ENCODE peak calls at places on chromosomes 13 and 19, in seven cellular contexts. One of them, this sample, is unnamed.

GRCh38 chr19:48815870-48816501 is 5.2 kb upstream of the BCAT2 start:
- DNase-seq in fibroblast of pulmonary artery: no peak
- DNase-seq in testis: peak; percentile 43
- DNase-seq in mucosa of descending colon: no peak
- DNase-seq in HFF-Myc: no peak
- DNase-seq in thoracic aorta: no peak
- DNase-seq in left ventricle myocardium inferior: no peak
- DNase-seq in this sample: no peak

GRCh38 chr19:46748325-46749109 is 2.3 kb upstream of the STRN4 start:
- DNase-seq in fibroblast of pulmonary artery: peak; percentile 79
- DNase-seq in testis: peak; percentile 88
- DNase-seq in mucosa of descending colon: peak; percentile 87
- DNase-seq in HFF-Myc: no peak
- DNase-seq in thoracic aorta: no peak
- DNase-seq in left ventricle myocardium inferior: peak; percentile 59
- DNase-seq in this sample: no peak

GRCh38 chr13:46184277-46184699 is 2.3 kb upstream of the LCP1 start:
- DNase-seq in fibroblast of pulmonary artery: peak; percentile 19
- DNase-seq in testis: peak; percentile 49
- DNase-seq in mucosa of descending colon: peak; percentile 61
- DNase-seq in HFF-Myc: no peak
- DNase-seq in thoracic aorta: no peak
- DNase-seq in left ventricle myocardium inferior: peak; percentile 22
- DNase-seq in this sample: no peak

GRCh38 chr19:47152632-47153031 is 22.0 kb downstream of the SAE1 start:
- DNase-seq in fibroblast of pulmonary artery: no peak
- DNase-seq in testis: no peak
- DNase-seq in mucosa of descending colon: peak; percentile 41
- DNase-seq in HFF-Myc: no peak
- DNase-seq in thoracic aorta: no peak
- DNase-seq in left ventricle myocardium inferior: no peak
- DNase-seq in this sample: no peak

GRCh38 chr13:79056706-79057105 is 349.3 kb downstream of the RBM26 start:
- DNase-seq in fibroblast of pulmonary artery: no peak
- DNase-seq in testis: no peak
- DNase-seq in mucosa of descending colon: no peak
- DNase-seq in HFF-Myc: no peak
- DNase-seq in thoracic aorta: no peak
- DNase-seq in left ventricle myocardium inferior: no peak
- DNase-seq in this sample: no peak

GRCh38 chr13:43129511-43130130 is 106.2 kb downstream of the DNAJC15 start:
- DNase-seq in fibroblast of pulmonary artery: no peak
- DNase-seq in testis: no peak
- DNase-seq in mucosa of descending colon: no peak
- DNase-seq in HFF-Myc: no peak
- DNase-seq in thoracic aorta: no peak
- DNase-seq in left ventricle myocardium inferior: no peak
- DNase-seq in this sample: no peak

GRCh38 chr13:75120071-75120470 is 361.9 kb downstream of the TBC1D4 start:
- DNase-seq in fibroblast of pulmonary artery: no peak
- DNase-seq in testis: no peak
- DNase-seq in mucosa of descending colon: no peak
- DNase-seq in HFF-Myc: no peak
- DNase-seq in thoracic aorta: no peak
- DNase-seq in left ventricle myocardium inferior: no peak
- DNase-seq in this sample: no peak

GRCh38 chr13:44760434-44760833 is 184.3 kb upstream of the TSC22D1 start:
- DNase-seq in fibroblast of pulmonary artery: no peak
- DNase-seq in testis: no peak
- DNase-seq in mucosa of descending colon: no peak
- DNase-seq in HFF-Myc: no peak
- DNase-seq in thoracic aorta: no peak
- DNase-seq in left ventricle myocardium inferior: no peak
- DNase-seq in this sample: no peak

GRCh38 chr13:42971670-42972355 is 20.2 kb downstream of the EPSTI1 start:
- DNase-seq in fibroblast of pulmonary artery: peak; percentile 41
- DNase-seq in testis: no peak
- DNase-seq in mucosa of descending colon: no peak
- DNase-seq in HFF-Myc: no peak
- DNase-seq in thoracic aorta: no peak
- DNase-seq in left ventricle myocardium inferior: no peak
- DNase-seq in this sample: no peak

GRCh38 chr13:49784886-49785570 is 7.5 kb downstream of the KPNA3 start:
- DNase-seq in fibroblast of pulmonary artery: no peak
- DNase-seq in testis: no peak
- DNase-seq in mucosa of descending colon: no peak
- DNase-seq in HFF-Myc: no peak
- DNase-seq in thoracic aorta: no peak
- DNase-seq in left ventricle myocardium inferior: no peak
- DNase-seq in this sample: no peak

GRCh38 chr13:99830931-99831330 is 140.6 kb downstream of the ZIC5 start:
- DNase-seq in fibroblast of pulmonary artery: no peak
- DNase-seq in testis: no peak
- DNase-seq in mucosa of descending colon: no peak
- DNase-seq in HFF-Myc: no peak
- DNase-seq in thoracic aorta: no peak
- DNase-seq in left ventricle myocardium inferior: no peak
- DNase-seq in this sample: no peak
- TF ChIP-seq CTCF in fibroblast of pulmonary artery: no peak
- TF ChIP-seq CTCF in testis: no peak
- TF ChIP-seq CTCF in mucosa of descending colon: no peak
- TF ChIP-seq CTCF in HFF-Myc: no peak
- TF ChIP-seq CTCF in thoracic aorta: no peak
- TF ChIP-seq CTCF in left ventricle myocardium inferior: no peak
- TF ChIP-seq CTCF in this sample: no peak

GRCh38 chr13:73074101-73074500 is 15.3 kb downstream of the KLF5 start:
- DNase-seq in fibroblast of pulmonary artery: peak; percentile 17
- DNase-seq in testis: no peak
- DNase-seq in mucosa of descending colon: no peak
- DNase-seq in HFF-Myc: no peak
- DNase-seq in thoracic aorta: no peak
- DNase-seq in left ventricle myocardium inferior: no peak
- DNase-seq in this sample: no peak

GRCh38 chr13:73072501-73072900 is 13.7 kb downstream of the KLF5 start:
- DNase-seq in fibroblast of pulmonary artery: no peak
- DNase-seq in testis: no peak
- DNase-seq in mucosa of descending colon: no peak
- DNase-seq in HFF-Myc: no peak
- DNase-seq in thoracic aorta: no peak
- DNase-seq in left ventricle myocardium inferior: no peak
- DNase-seq in this sample: no peak

GRCh38 chr13:73069206-73069815 is 10.5 kb downstream of the KLF5 start:
- DNase-seq in fibroblast of pulmonary artery: peak; percentile 16
- DNase-seq in testis: no peak
- DNase-seq in mucosa of descending colon: no peak
- DNase-seq in HFF-Myc: no peak
- DNase-seq in thoracic aorta: no peak
- DNase-seq in left ventricle myocardium inferior: no peak
- DNase-seq in this sample: no peak

GRCh38 chr13:73073050-73073449 is 14.2 kb downstream of the KLF5 start:
- DNase-seq in fibroblast of pulmonary artery: peak; percentile 9
- DNase-seq in testis: no peak
- DNase-seq in mucosa of descending colon: no peak
- DNase-seq in HFF-Myc: no peak
- DNase-seq in thoracic aorta: no peak
- DNase-seq in left ventricle myocardium inferior: no peak
- DNase-seq in this sample: no peak

GRCh38 chr13:73070451-73070850 is 11.6 kb downstream of the KLF5 start:
- DNase-seq in fibroblast of pulmonary artery: no peak
- DNase-seq in testis: no peak
- DNase-seq in mucosa of descending colon: no peak
- DNase-seq in HFF-Myc: no peak
- DNase-seq in thoracic aorta: no peak
- DNase-seq in left ventricle myocardium inferior: no peak
- DNase-seq in this sample: no peak
- H3K4me3 ChIP-seq in fibroblast of pulmonary artery: no peak overlapping the region
- H3K4me3 ChIP-seq in testis: no peak overlapping the region
- H3K4me3 ChIP-seq in mucosa of descending colon: no peak overlapping the region
- H3K4me3 ChIP-seq in HFF-Myc: no peak overlapping the region
- H3K4me3 ChIP-seq in thoracic aorta: no peak overlapping the region
- H3K4me3 ChIP-seq in left ventricle myocardium inferior: no peak overlapping the region
- H3K4me3 ChIP-seq in this sample: no peak overlapping the region

GRCh38 chr13:38429916-38430315 is 80.3 kb downstream of the UFM1 start:
- DNase-seq in fibroblast of pulmonary artery: no peak
- DNase-seq in testis: no peak
- DNase-seq in mucosa of descending colon: no peak
- DNase-seq in HFF-Myc: no peak
- DNase-seq in thoracic aorta: no peak
- DNase-seq in left ventricle myocardium inferior: no peak
- DNase-seq in this sample: no peak
- TF ChIP-seq CTCF in fibroblast of pulmonary artery: no peak
- TF ChIP-seq CTCF in testis: no peak
- TF ChIP-seq CTCF in mucosa of descending colon: no peak
- TF ChIP-seq CTCF in HFF-Myc: no peak
- TF ChIP-seq CTCF in thoracic aorta: no peak
- TF ChIP-seq CTCF in left ventricle myocardium inferior: no peak
- TF ChIP-seq CTCF in this sample: no peak

GRCh38 chr13:72507394-72508199 is 219.8 kb downstream of the MZT1 start:
- DNase-seq in fibroblast of pulmonary artery: peak; percentile 14
- DNase-seq in testis: no peak
- DNase-seq in mucosa of descending colon: no peak
- DNase-seq in HFF-Myc: no peak
- DNase-seq in thoracic aorta: no peak
- DNase-seq in left ventricle myocardium inferior: no peak
- DNase-seq in this sample: no peak
- H3K4me3 ChIP-seq in fibroblast of pulmonary artery: peak overlapping the region; percentile 40
- H3K4me3 ChIP-seq in testis: no peak overlapping the region
- H3K4me3 ChIP-seq in mucosa of descending colon: no peak overlapping the region
- H3K4me3 ChIP-seq in HFF-Myc: no peak overlapping the region
- H3K4me3 ChIP-seq in thoracic aorta: no peak overlapping the region
- H3K4me3 ChIP-seq in left ventricle myocardium inferior: peak overlapping the region; percentile 48
- H3K4me3 ChIP-seq in this sample: no peak overlapping the region

GRCh38 chr13:109790951-109791605 is 4.7 kb upstream of the IRS2 start:
- DNase-seq in fibroblast of pulmonary artery: peak; percentile 60
- DNase-seq in testis: peak; percentile 46
- DNase-seq in mucosa of descending colon: peak; percentile 71
- DNase-seq in HFF-Myc: no peak
- DNase-seq in thoracic aorta: no peak
- DNase-seq in left ventricle myocardium inferior: no peak
- DNase-seq in this sample: no peak
- TF ChIP-seq CTCF in fibroblast of pulmonary artery: peak; percentile 56
- TF ChIP-seq CTCF in testis: no peak
- TF ChIP-seq CTCF in mucosa of descending colon: no peak
- TF ChIP-seq CTCF in HFF-Myc: peak; percentile 50
- TF ChIP-seq CTCF in thoracic aorta: no peak
- TF ChIP-seq CTCF in left ventricle myocardium inferior: peak; percentile 55
- TF ChIP-seq CTCF in this sample: peak; percentile 42

GRCh38 chr19:2315818-2316353 is 7.9 kb upstream of the LINGO3 start:
- DNase-seq in fibroblast of pulmonary artery: peak; percentile 72
- DNase-seq in testis: peak; percentile 79
- DNase-seq in mucosa of descending colon: peak; percentile 67
- DNase-seq in HFF-Myc: no peak
- DNase-seq in thoracic aorta: no peak
- DNase-seq in left ventricle myocardium inferior: peak; percentile 61
- DNase-seq in this sample: no peak
- H3K4me3 ChIP-seq in fibroblast of pulmonary artery: no peak overlapping the region
- H3K4me3 ChIP-seq in testis: no peak overlapping the region
- H3K4me3 ChIP-seq in mucosa of descending colon: no peak overlapping the region
- H3K4me3 ChIP-seq in HFF-Myc: no peak overlapping the region
- H3K4me3 ChIP-seq in thoracic aorta: no peak overlapping the region
- H3K4me3 ChIP-seq in left ventricle myocardium inferior: no peak overlapping the region
- H3K4me3 ChIP-seq in this sample: no peak overlapping the region

DNA sequence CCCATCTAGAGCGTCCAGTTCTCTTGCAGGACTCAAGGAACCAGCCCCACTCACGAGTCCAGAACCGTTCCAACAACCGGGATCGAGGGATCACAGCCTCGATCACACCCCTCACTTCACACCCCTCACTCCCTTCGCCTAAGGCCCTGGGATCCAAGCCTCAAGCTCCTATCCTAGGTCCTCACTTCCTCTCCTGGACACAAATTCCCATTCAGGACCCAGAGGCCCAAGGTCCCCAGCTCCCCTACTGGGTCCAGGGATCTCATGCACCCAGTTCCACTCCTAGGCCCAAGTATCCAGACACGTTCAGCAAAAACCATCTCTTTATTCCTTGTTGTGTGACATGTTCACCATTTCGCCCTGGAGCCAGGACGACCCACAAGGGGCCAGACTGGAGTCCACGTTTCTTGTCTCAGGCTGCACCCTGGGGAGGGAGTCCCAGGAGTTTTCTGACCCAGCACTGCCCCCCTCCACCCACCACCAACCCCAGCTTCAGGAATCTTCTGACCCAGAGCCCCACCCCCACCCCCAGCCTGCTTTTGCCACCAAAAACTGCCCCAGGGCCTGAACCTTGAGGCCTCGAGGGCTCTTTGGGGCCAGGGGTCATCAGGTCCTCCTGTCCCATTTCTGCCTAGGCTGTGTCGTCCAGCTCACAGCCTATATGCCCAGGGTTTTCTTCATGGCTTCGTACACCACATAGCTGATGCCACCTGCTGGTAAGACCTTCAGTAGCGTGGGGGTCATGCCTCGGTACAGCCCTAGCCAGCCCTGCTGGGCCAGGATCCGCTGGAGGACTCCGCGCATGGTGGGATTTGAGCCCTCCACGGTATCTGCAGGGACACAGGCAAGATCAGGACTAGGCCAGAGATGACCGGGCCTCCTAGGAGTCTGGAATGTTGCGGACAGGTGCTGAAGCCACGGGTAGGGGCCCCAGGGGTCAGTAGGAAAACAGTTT is 1.4 kb upstream of the KHSRP start:
- DNase-seq in fibroblast of pulmonary artery: no peak
- DNase-seq in testis: no peak
- DNase-seq in mucosa of descending colon: peak; percentile 27
- DNase-seq in HFF-Myc: no peak
- DNase-seq in thoracic aorta: no peak
- DNase-seq in left ventricle myocardium inferior: no peak
- DNase-seq in this sample: no peak
- TF ChIP-seq CTCF in fibroblast of pulmonary artery: no peak
- TF ChIP-seq CTCF in testis: no peak
- TF ChIP-seq CTCF in mucosa of descending colon: no peak
- TF ChIP-seq CTCF in HFF-Myc: peak; percentile 16
- TF ChIP-seq CTCF in thoracic aorta: no peak
- TF ChIP-seq CTCF in left ventricle myocardium inferior: no peak
- TF ChIP-seq CTCF in this sample: no peak

DNA sequence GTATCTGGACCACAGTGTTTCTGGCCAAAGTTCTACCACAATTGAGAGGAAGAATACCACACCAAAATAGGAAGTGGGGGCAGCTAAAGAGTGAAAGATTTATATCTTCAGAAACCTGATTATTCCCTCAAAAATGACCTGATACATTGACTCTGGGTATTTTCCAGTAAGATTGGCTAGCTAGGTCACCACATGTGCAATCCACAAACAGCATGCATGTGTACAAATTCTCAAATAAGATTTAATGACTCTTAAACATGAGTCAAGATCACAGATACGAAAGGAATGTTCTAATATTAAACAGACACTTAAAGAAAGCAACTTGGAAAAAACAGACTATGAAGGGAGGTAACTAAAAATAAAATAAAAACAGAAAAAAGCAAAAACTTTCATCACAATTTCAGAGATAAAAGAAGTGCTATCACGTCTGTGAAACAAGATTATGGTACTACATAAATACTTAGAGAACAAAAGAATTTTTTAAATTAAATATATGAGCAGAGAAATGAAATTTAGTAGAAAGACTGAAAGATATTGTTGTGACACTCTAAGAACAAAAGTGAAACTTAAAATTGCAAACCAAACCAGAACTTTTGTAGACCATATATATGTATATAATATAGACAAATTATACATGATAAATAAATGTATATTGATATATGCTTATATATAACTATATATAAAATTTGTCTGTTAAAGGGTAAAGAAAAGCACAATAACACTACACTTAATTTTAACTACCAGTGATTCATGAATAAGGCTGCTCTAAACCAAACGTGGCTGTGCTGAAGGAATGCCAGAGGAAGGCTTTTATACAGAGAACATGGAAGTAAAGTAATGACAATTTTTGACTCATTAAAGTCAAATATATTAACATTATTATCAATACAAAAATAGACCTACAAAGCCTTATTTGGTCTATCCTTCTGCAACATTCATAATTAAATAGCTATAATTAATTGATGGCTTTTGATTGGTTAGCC is 1516.5 kb upstream of the PCDH20 start:
- DNase-seq in fibroblast of pulmonary artery: peak; percentile 13
- DNase-seq in testis: no peak
- DNase-seq in mucosa of descending colon: no peak
- DNase-seq in HFF-Myc: no peak
- DNase-seq in thoracic aorta: no peak
- DNase-seq in left ventricle myocardium inferior: no peak
- DNase-seq in this sample: no peak
- H3K4me3 ChIP-seq in fibroblast of pulmonary artery: no peak overlapping the region
- H3K4me3 ChIP-seq in testis: no peak overlapping the region
- H3K4me3 ChIP-seq in mucosa of descending colon: no peak overlapping the region
- H3K4me3 ChIP-seq in HFF-Myc: no peak overlapping the region
- H3K4me3 ChIP-seq in thoracic aorta: no peak overlapping the region
- H3K4me3 ChIP-seq in left ventricle myocardium inferior: no peak overlapping the region
- H3K4me3 ChIP-seq in this sample: no peak overlapping the region